ENCODE peak calls at places on chromosomes 6 and 20, in four cellular contexts. V is progenitor cell of endocrine pancreas, W is adrenal gland, K is pancreas. I is an unnamed sample.

GRCh38 chr6:168616807-168617756 is 176.1 kb downstream of the SMOC2 start:
- DNase-seq in K (no peak), V (no peak), W (no peak), I (no peak)

GRCh38 chr6:143536866-143537691 is 25.6 kb upstream of the FUCA2 start:
- DNase-seq in V (peak), W (peak), K (peak), I (peak)

GRCh38 chr6:157967486-157967885 is 14.2 kb upstream of the SYNJ2 start:
- DNase-seq in V (no peak), W (no peak), K (no peak), I (no peak)

GRCh38 chr6:683742-684440 is 9.0 kb downstream of the EXOC2 start:
- DNase-seq in K (no peak), W (no peak), V (no peak), I (peak)

GRCh38 chr6:106804238-106805016 is 170.1 kb downstream of the CD24 start:
- DNase-seq in K (no peak), W (no peak), V (no peak), I (no peak)

GRCh38 chr20:12925214-12925755 is 83.5 kb upstream of the SPTLC3 start:
- DNase-seq in V (peak), W (peak), K (peak), I (peak)

GRCh38 chr6:127515234-127515793 is 3.8 kb downstream of the MTCL3 start:
- DNase-seq in V (peak), K (no peak), W (no peak), I (peak)

GRCh38 chr20:330233-331149 is 5.1 kb downstream of the SOX12 start:
- DNase-seq in V (peak), W (peak), K (no peak), I (peak)

GRCh38 chr6:80332013-80332412 is 225.5 kb downstream of the BCKDHB start:
- DNase-seq in V (no peak), K (no peak), W (no peak), I (no peak)

GRCh38 chr6:139732451-139732850 is 358.0 kb upstream of the CITED2 start:
- DNase-seq in W (peak), K (no peak), V (no peak), I (no peak)

DNA sequence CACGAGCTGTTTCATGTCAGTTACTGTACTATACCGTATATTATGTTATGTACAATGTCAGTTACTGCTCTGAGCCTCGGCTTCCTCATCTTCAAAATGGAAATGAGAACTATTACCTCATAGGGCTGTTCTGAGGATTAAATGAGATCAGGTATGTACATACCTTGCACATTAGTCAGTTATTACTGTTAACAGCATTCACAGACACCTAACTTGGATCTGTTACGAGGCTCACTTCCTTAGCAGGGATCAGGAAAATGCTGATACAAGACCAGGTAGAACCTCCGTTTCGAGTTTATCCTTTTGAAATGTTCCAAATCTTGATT is 69.7 kb upstream of the TBC1D7 start:
- DNase-seq in V (no peak), W (no peak), K (no peak), I (no peak)
- TF ChIP-seq CTCF in V (no peak), W (no peak), K (no peak), I (no peak)

DNA sequence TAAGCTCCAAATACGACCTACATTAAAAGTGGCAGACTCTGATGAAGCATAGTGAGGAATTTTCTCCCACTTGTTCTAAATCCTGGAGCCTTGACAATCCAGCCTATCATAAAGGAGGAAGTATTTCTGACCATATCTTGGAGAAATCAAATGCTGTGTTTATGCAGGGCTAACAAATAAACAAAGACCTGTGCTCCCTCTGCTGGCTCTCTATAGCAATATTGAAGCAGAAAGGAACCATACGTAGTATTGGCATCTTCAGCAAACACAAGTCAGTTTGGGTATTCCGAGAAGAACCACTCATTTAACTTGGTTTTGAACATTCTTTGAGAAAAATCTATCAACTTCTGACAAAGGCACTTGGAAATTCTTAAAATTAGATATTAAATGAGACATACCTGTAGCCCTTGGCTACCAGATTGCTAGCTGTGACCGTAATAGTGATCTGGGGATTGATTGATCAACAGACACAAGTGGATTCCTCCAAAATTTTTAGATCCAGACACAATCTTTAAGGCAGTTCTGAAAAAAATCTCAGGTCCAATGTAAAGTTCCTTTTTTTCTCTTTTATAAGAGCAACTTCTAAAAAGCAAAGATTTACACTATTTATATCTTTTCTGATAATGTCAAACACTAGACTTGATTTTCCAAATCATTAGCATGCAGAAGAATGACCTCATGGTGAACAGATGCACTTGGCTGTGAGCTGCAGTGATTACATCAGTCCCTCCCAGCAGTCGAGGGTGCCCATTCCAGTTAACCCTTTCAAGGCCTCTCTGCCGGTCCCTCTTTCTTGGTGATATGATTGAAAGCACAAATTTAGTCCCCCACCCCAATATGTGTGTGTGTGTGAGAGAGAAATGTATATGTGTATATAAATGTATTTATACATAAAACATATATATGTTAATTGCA is 40.2 kb downstream of the INSM1 start:
- DNase-seq in W (no peak), K (no peak), V (no peak), I (no peak)
- TF ChIP-seq CTCF in W (no peak), K (no peak), V (peak), I (peak)

DNA sequence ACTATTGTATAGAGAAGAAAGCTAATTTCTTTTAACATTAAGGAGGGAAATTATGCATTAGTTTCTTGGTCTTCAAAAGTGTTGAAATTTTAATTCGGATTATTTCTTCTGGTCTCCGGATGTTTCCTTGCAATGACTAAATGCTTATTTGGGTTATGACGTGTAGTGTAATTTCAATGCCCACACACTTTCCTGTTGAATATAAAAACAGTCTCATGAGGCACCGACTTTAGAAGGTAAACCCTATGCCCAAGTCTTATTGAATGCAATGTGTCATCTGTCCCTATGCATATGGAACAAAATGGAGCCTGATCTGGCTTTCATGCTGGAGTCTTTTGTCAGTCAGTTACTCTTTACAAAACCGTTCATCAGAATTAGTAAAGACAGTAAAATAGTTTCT is 17.7 kb downstream of the GJA1 start:
- DNase-seq in V (no peak), K (no peak), W (no peak), I (no peak)
- TF ChIP-seq CTCF in V (no peak), K (no peak), W (no peak), I (no peak)

GRCh38 chr6:30893001-30893591 is 8.8 kb downstream of the DDR1 start:
- DNase-seq in W (no peak), K (no peak), V (no peak), I (no peak)
- TF ChIP-seq CTCF in W (no peak), K (no peak), V (peak), I (peak)

GRCh38 chr6:129663531-129663930 is 46.4 kb downstream of the ARHGAP18 start:
- DNase-seq in V (no peak), W (no peak), K (no peak), I (no peak)

GRCh38 chr6:129670634-129671033 is 39.3 kb downstream of the ARHGAP18 start:
- DNase-seq in V (no peak), K (no peak), W (no peak), I (no peak)

GRCh38 chr6:129667621-129668020 is 42.4 kb downstream of the ARHGAP18 start:
- DNase-seq in V (no peak), K (peak), W (peak), I (no peak)

GRCh38 chr6:129665555-129665954 is 44.4 kb downstream of the ARHGAP18 start:
- DNase-seq in V (no peak), K (no peak), W (no peak), I (no peak)

GRCh38 chr6:129667034-129667433 is 42.9 kb downstream of the ARHGAP18 start:
- DNase-seq in K (no peak), V (no peak), W (no peak), I (no peak)
- TF ChIP-seq CTCF in K (no peak), V (no peak), W (no peak), I (no peak)

GRCh38 chr20:49937023-49937929 is 1.1 kb downstream of the RNF114 start:
- DNase-seq in W (no peak), K (no peak), V (no peak), I (no peak)

GRCh38 chr20:49941456-49941855 is 5.3 kb downstream of the RNF114 start:
- DNase-seq in V (no peak), W (no peak), K (no peak), I (no peak)

GRCh38 chr20:49935746-49936152 is 448 bp upstream of the RNF114 start:
- DNase-seq in K (no peak), W (no peak), V (no peak), I (no peak)

GRCh38 chr20:49938173-49939163 is 2.3 kb downstream of the RNF114 start:
- DNase-seq in K (no peak), W (peak), V (no peak), I (no peak)

DNA sequence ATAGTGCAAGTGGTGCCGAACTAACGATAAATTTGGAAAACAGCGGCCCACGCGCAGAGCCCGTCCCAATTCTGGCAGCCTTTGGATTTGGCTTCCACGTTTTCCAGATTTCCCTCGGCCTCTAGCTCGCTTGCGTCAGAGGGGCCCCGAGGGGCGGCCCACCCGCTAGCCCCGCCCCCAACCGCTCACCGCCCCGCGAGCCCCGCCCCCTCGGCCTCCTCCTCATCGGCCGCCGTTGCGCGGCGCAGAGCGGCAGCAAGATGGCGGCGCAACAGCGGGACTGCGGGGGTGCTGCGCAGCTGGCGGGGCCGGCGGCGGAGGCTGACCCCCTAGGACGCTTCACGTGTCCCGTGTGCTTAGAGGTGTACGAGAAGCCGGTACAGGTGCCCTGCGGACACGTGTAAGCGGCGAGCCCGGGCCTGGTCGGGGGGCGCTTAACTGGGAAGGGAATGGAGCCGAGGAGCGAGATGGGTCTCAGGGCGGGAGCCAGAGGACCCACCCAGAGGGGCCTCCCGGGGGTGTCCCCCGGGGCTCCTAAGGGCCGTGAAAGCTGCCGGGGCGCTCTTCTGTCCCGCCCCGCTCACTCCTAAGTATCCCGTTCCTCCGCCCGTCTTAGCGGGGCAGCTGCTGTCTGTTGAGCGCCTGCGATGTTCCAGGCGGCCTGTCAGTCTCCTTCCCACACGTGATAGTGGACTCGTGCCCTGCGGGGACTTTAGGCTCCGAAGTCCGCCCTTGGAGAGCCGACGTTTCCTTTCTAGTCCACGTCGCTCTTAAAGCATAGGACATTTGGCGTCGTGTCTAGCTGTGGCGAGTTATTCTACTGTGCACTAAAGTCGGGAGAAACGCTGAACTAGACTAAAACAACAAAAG is at the start of gene RNF114:
- DNase-seq in W (peak), V (peak), K (peak), I (peak)
- TF ChIP-seq CTCF in W (no peak), V (peak), K (no peak), I (no peak)

I was measured in neural crest cell.